ENCODE peak calls at places on chromosomes 11 and 22, in four cellular contexts. X, G, A and Q are unnamed samples.

GRCh38 chr22:27810566-27810965 is 9.0 kb upstream of the MN1 start:
- DNase-seq in A (no peak), G (no peak), X (no peak), Q (peak)

GRCh38 chr11:86249307-86250098 is 5.0 kb downstream of the EED start:
- DNase-seq in X (no peak), A (no peak), G (no peak), Q (no peak)

GRCh38 chr22:26835929-26836528 is 178.6 kb downstream of the MIAT start:
- DNase-seq in X (peak), G (no peak), A (peak), Q (no peak)

GRCh38 chr11:13486926-13487660 is 8.7 kb downstream of the PTH start:
- DNase-seq in X (no peak), G (peak), A (no peak), Q (peak)

GRCh38 chr22:41052661-41053490 is 39.5 kb upstream of the EP300 start:
- DNase-seq in A (no peak), X (no peak), G (no peak), Q (no peak)

GRCh38 chr11:6402561-6402981 is 12.3 kb downstream of the SMPD1 start:
- DNase-seq in X (no peak), G (no peak), A (peak), Q (no peak)

GRCh38 chr11:74466916-74467885 is at the start of gene KCNE3:
- DNase-seq in X (no peak), G (peak), A (no peak), Q (peak)

GRCh38 chr11:77101043-77101537 is 1.6 kb upstream of the OMP start:
- DNase-seq in X (no peak), A (no peak), G (peak), Q (no peak)

GRCh38 chr22:33889748-33890147 is 30.5 kb downstream of the LARGE1 start:
- DNase-seq in X (no peak), A (no peak), G (no peak), Q (no peak)

GRCh38 chr11:70140859-70141489 is 62.1 kb upstream of the FADD start:
- DNase-seq in G (no peak), A (no peak), X (no peak), Q (no peak)

GRCh38 chr22:37930270-37930951 is 23.0 kb downstream of the C22orf23 start:
- DNase-seq in G (no peak), A (no peak), X (no peak), Q (no peak)

GRCh38 chr11:73655686-73656085 is 9.3 kb downstream of the PLEKHB1 start:
- DNase-seq in A (no peak), G (no peak), X (no peak), Q (no peak)

GRCh38 chr11:116970485-116971292 is 127.5 kb downstream of the SIK3 start:
- DNase-seq in G (no peak), A (no peak), X (no peak), Q (no peak)

GRCh38 chr11:118907051-118907748 is 18.5 kb downstream of the BCL9L start:
- DNase-seq in X (no peak), A (peak), G (peak), Q (peak)

GRCh38 chr11:121059605-121060004 is 35.7 kb downstream of the TBCEL start:
- DNase-seq in A (no peak), G (no peak), X (no peak), Q (no peak)

GRCh38 chr11:3180869-3181268 is 15.8 kb upstream of the OSBPL5 start:
- DNase-seq in X (no peak), G (no peak), A (no peak), Q (no peak)